ENCODE peak calls at places on chromosome 13, in nine cellular contexts. R is CD4-positive, alpha-beta T cell; V is esophagus squamous epithelium; O is HFF-Myc; S is H9; H is heart right ventricle; F is Calu3; W is tibial artery; Y is endodermal cell. L is an unnamed sample.

GRCh38 chr13:23350009-23350408 is 83.5 kb downstream of the SACS start:
- DNase-seq in R (no peak), V (no peak), O (no peak), S (no peak), H (no peak), F (no peak), W (no peak), Y (no peak), L (no peak)

GRCh38 chr13:57824121-57824520 is 192.6 kb downstream of the PCDH17 start:
- DNase-seq in R (no peak), V (no peak), O (no peak), S (no peak), H (no peak), F (no peak), W (no peak), Y (no peak), L (no peak)

GRCh38 chr13:51328488-51328887 is 11.0 kb upstream of the SERPINE3 start:
- DNase-seq in R (no peak), V (no peak), O (no peak), S (peak), H (no peak), F (no peak), W (no peak), Y (peak), L (no peak)

GRCh38 chr13:33125821-33126570 is 109.8 kb downstream of the KL start:
- DNase-seq in R (no peak), V (no peak), O (peak), S (peak), H (peak), F (peak), W (peak), Y (peak), L (peak)

GRCh38 chr13:52879950-52880650 is 31.7 kb upstream of the PCDH8 start:
- DNase-seq in R (no peak), V (no peak), O (no peak), S (peak), H (no peak), F (no peak), W (no peak), Y (peak), L (no peak)

GRCh38 chr13:47188802-47189201 is 291.9 kb upstream of the HTR2A start:
- DNase-seq in R (no peak), V (no peak), O (peak), S (no peak), H (no peak), F (no peak), W (no peak), Y (no peak), L (peak)

GRCh38 chr13:52003551-52003950 is 7.7 kb downstream of the ATP7B start:
- DNase-seq in R (no peak), V (no peak), O (no peak), S (peak), H (no peak), F (no peak), W (no peak), Y (peak), L (no peak)

GRCh38 chr13:33218426-33218825 is 67.1 kb downstream of the STARD13 start:
- DNase-seq in R (no peak), V (no peak), O (no peak), S (no peak), H (no peak), F (no peak), W (no peak), Y (no peak), L (peak)

DNA sequence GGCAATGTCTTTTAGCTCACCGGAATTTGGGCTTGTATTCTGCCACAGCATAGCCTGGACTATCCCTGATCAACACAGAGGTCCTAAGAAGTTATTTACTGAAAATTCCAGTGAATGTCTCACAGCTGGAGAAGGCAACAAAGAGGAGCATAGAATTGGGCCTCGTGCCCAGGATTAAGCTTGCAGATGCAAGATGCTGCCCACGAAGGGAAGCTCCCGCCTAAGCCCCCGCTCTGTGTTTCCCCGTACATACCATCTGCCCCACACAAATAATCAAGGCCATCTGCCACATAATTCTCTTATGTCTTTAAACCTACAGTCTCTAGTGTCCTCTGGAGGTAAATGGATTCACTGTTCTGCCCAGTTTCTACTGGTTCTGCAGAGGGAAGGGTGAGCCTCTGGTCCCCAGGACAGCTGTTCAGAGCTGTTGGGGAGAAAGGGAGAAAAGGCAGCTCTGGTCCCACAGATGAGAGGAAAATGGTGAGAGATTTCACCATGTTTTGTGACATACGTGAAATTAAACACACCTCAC is 7.4 kb upstream of the TPP2 start:
- DNase-seq in R (no peak), V (no peak), O (no peak), S (no peak), H (no peak), F (no peak), W (no peak), Y (no peak), L (no peak)
- TF ChIP-seq CTCF in R (no peak), V (no peak), O (no peak), S (no peak), H (no peak), F (no peak), W (no peak), Y (no peak), L (no peak)

GRCh38 chr13:114234645-114235421 is at the start of gene CDC16:
- DNase-seq in R (peak), V (peak), O (peak), S (peak), H (peak), F (peak), W (peak), Y (peak), L (peak)
- TF ChIP-seq CTCF in R (no peak), V (peak), O (no peak), S (peak), H (peak), F (no peak), W (no peak), Y (peak), L (peak)

GRCh38 chr13:61466280-61466679 is 50.6 kb upstream of the PCDH20 start:
- DNase-seq in R (no peak), V (no peak), O (no peak), S (peak), H (no peak), F (no peak), W (no peak), Y (peak), L (no peak)
- TF ChIP-seq CTCF in R (no peak), V (no peak), O (no peak), S (peak), H (peak), F (no peak), W (no peak), Y (peak), L (peak)

GRCh38 chr13:39274926-39275325 is 236.7 kb downstream of the NHLRC3 start:
- DNase-seq in R (no peak), V (no peak), O (no peak), S (no peak), H (no peak), F (no peak), W (no peak), Y (no peak), L (no peak)
- TF ChIP-seq CTCF in R (no peak), V (no peak), O (no peak), S (no peak), H (no peak), F (no peak), W (no peak), Y (no peak), L (no peak)

DNA sequence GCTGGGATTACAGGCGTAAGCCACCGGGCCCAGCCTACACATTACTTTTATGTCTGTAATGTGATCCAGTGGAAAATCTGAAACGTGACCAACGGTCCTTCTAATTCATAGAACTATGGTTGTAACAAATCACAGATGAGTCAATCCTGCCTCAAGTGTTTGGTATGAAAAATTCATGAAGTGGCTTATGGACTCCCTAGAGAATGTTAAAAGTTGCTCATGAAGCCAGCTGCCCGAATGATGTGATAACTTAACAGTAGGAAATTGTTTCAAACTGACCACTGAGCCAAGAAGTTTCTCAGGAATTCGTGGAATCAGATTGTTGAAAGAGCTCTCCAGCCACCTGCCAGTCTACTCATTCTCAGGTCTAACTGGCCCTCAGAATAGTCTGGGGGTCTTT is 59.4 kb upstream of the FARP1 start:
- DNase-seq in R (no peak), V (no peak), O (peak), S (no peak), H (no peak), F (no peak), W (no peak), Y (no peak), L (peak)
- TF ChIP-seq CTCF in R (no peak), V (no peak), O (no peak), S (no peak), H (no peak), F (no peak), W (no peak), Y (no peak), L (peak)

GRCh38 chr13:106213028-106213427 is 322.4 kb downstream of the EFNB2 start:
- DNase-seq in R (no peak), V (no peak), O (no peak), S (no peak), H (no peak), F (no peak), W (no peak), Y (no peak), L (no peak)
- TF ChIP-seq CTCF in R (no peak), V (no peak), O (no peak), S (no peak), H (no peak), F (no peak), W (no peak), Y (no peak), L (no peak)

DNA sequence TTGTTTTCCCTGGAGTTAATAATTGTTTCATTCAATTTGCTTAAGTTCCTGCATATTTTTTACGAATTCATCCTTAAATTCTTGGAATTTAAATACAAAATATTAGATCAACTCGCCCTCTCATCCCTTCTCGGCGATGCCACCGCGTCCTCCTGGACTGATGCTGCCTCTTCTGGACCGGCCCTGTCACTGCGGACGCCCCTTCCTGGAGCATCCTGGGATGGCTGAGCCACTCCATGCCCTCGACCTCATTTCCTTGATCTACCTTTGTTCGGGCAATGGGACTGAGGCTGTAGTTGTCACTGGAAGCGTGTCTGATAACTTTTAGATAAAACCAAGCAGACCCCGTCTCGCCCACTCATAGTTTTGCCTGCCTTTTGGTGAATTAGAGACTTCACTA is 283.6 kb downstream of the TEX29 start:
- DNase-seq in R (no peak), V (no peak), O (no peak), S (peak), H (no peak), F (no peak), W (no peak), Y (peak), L (no peak)
- TF ChIP-seq CTCF in R (no peak), V (no peak), O (no peak), S (peak), H (no peak), F (no peak), W (no peak), Y (peak), L (no peak)

GRCh38 chr13:91072511-91072910 is 275.0 kb upstream of the MIR17HG start:
- DNase-seq in R (no peak), V (no peak), O (no peak), S (no peak), H (no peak), F (no peak), W (no peak), Y (no peak), L (peak)

GRCh38 chr13:91079190-91079589 is 268.3 kb upstream of the MIR17HG start:
- DNase-seq in R (no peak), V (no peak), O (no peak), S (no peak), H (no peak), F (no peak), W (no peak), Y (no peak), L (no peak)

GRCh38 chr13:91078093-91078679 is 269.3 kb upstream of the MIR17HG start:
- DNase-seq in R (no peak), V (no peak), O (no peak), S (no peak), H (no peak), F (no peak), W (no peak), Y (no peak), L (peak)
- TF ChIP-seq CTCF in R (no peak), V (no peak), O (no peak), S (peak), H (peak), F (no peak), W (no peak), Y (peak), L (peak)

DNA sequence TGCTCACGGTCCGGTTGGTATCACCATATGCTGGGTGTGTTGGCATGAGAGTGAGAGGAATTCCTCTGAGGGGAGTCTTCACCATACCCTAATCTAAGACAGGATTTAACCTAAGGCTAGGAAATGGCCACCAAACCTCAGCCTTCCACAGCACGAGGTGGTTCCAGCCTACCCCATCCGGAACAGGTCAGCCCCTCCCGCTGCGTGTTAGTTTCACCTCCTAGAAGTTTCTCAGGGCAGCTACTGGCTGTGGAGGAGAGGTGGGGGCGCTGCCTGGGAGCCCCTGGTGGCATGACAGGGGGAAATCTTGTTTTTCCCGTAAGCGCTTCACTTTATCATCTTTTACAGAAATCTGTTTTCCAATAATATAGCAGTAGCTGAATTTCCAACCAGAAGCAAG is 55.1 kb downstream of the RGCC start:
- DNase-seq in R (no peak), V (no peak), O (no peak), S (no peak), H (no peak), F (no peak), W (no peak), Y (no peak), L (no peak)
- TF ChIP-seq CTCF in R (no peak), V (no peak), O (no peak), S (no peak), H (no peak), F (no peak), W (no peak), Y (no peak), L (no peak)

GRCh38 chr13:93002071-93002470 is 224.5 kb upstream of the GPC6 start:
- DNase-seq in R (no peak), V (no peak), O (peak), S (no peak), H (no peak), F (no peak), W (no peak), Y (no peak), L (no peak)

GRCh38 chr13:93003531-93003930 is 223.1 kb upstream of the GPC6 start:
- DNase-seq in R (no peak), V (no peak), O (no peak), S (no peak), H (no peak), F (no peak), W (no peak), Y (no peak), L (no peak)

GRCh38 chr13:93007928-93008327 is 218.7 kb upstream of the GPC6 start:
- DNase-seq in R (no peak), V (no peak), O (no peak), S (no peak), H (no peak), F (no peak), W (no peak), Y (no peak), L (no peak)

DNA sequence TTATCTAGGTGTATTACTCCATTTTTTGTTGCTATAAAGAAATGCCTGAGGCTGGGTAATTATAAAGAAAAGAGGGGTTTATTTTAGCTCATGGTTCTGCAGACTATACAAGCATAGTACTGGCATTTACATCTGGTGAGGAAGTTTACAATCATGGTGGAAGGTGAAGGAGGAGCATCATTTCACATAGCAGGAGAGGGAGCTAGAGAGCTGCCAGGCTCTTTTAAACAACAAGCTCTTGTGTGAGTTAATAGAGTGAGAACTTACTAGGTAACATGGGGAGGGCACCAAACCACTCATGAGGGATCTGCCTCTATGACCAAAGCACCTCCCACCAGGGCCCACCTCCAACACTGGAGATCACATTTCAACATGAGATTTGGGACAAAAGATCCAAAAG is 221.7 kb upstream of the GPC6 start:
- DNase-seq in R (no peak), V (no peak), O (peak), S (peak), H (no peak), F (no peak), W (no peak), Y (peak), L (no peak)
- TF ChIP-seq CTCF in R (no peak), V (no peak), O (peak), S (peak), H (no peak), F (no peak), W (no peak), Y (peak), L (peak)